ENCODE peak calls at places on chromosomes 2 and 18, in four cellular contexts. One of them, this sample, is unnamed.

GRCh38 chr2:13035866-13036265 is 319.1 kb downstream of the TRIB2 start:
- DNase-seq in IMR-90: no peak
- DNase-seq in AG09309: no peak
- DNase-seq in AG04450: no peak
- DNase-seq in this sample: no peak

GRCh38 chr2:239380831-239381708 is 19.8 kb downstream of the HDAC4 start:
- DNase-seq in IMR-90: no peak
- DNase-seq in AG09309: no peak
- DNase-seq in AG04450: no peak
- DNase-seq in this sample: no peak

GRCh38 chr2:164560181-164560792 is 61.0 kb downstream of the GRB14 start:
- DNase-seq in IMR-90: peak; percentile 16
- DNase-seq in AG09309: peak; percentile 11
- DNase-seq in AG04450: no peak
- DNase-seq in this sample: no peak

GRCh38 chr2:28626891-28627421 is 124.7 kb upstream of the PPP1CB start:
- DNase-seq in IMR-90: peak; percentile 77
- DNase-seq in AG09309: no peak
- DNase-seq in AG04450: peak; percentile 53
- DNase-seq in this sample: no peak

GRCh38 chr18:8706981-8707940 is 1.9 kb downstream of the MTCL1 start:
- DNase-seq in IMR-90: peak; percentile 73
- DNase-seq in AG09309: peak; percentile 39
- DNase-seq in AG04450: no peak
- DNase-seq in this sample: peak; percentile 40

GRCh38 chr2:11344956-11345671 is 678 bp upstream of the ROCK2 start:
- DNase-seq in IMR-90: peak; percentile 69
- DNase-seq in AG09309: peak; percentile 91
- DNase-seq in AG04450: peak; percentile 33
- DNase-seq in this sample: peak; percentile 48

GRCh38 chr18:35513181-35513932 is 15.6 kb upstream of the INO80C start:
- DNase-seq in IMR-90: peak; percentile 54
- DNase-seq in AG09309: peak; percentile 76
- DNase-seq in AG04450: no peak
- DNase-seq in this sample: no peak

GRCh38 chr2:141392517-141393213 is 738.2 kb downstream of the LRP1B start:
- DNase-seq in IMR-90: peak; percentile 88
- DNase-seq in AG09309: peak; percentile 24
- DNase-seq in AG04450: peak; percentile 15
- DNase-seq in this sample: no peak

GRCh38 chr18:10139783-10140410 is 226.1 kb downstream of the VAPA start:
- DNase-seq in IMR-90: peak; percentile 78
- DNase-seq in AG09309: no peak
- DNase-seq in AG04450: no peak
- DNase-seq in this sample: no peak

GRCh38 chr2:36889782-36890181 is 76.6 kb downstream of the STRN start:
- DNase-seq in IMR-90: peak; percentile 99
- DNase-seq in AG09309: peak; percentile 88
- DNase-seq in AG04450: peak; percentile 91
- DNase-seq in this sample: no peak

GRCh38 chr2:54579682-54580349 is 123.7 kb downstream of the SPTBN1 start:
- DNase-seq in IMR-90: no peak
- DNase-seq in AG09309: no peak
- DNase-seq in AG04450: no peak
- DNase-seq in this sample: no peak

GRCh38 chr2:96485350-96485749 is 19.8 kb downstream of the NEURL3 start:
- DNase-seq in IMR-90: no peak
- DNase-seq in AG09309: no peak
- DNase-seq in AG04450: no peak
- DNase-seq in this sample: no peak

GRCh38 chr2:236748801-236749200 is 179.2 kb downstream of the ACKR3 start:
- DNase-seq in IMR-90: no peak
- DNase-seq in AG09309: no peak
- DNase-seq in AG04450: no peak
- DNase-seq in this sample: no peak

GRCh38 chr2:2134037-2134436 is 197.0 kb downstream of the MYT1L start:
- DNase-seq in IMR-90: no peak
- DNase-seq in AG09309: no peak
- DNase-seq in AG04450: no peak
- DNase-seq in this sample: no peak

GRCh38 chr18:32049393-32050161 is 31.0 kb downstream of the RNF125 start:
- DNase-seq in IMR-90: no peak
- DNase-seq in AG09309: no peak
- DNase-seq in AG04450: no peak
- DNase-seq in this sample: no peak

GRCh38 chr2:74497777-74498499 is 1.5 kb downstream of the LBX2 start:
- DNase-seq in IMR-90: no peak
- DNase-seq in AG09309: no peak
- DNase-seq in AG04450: no peak
- DNase-seq in this sample: no peak

GRCh38 chr2:104521247-104521646 is 332.7 kb upstream of the POU3F3 start:
- DNase-seq in IMR-90: no peak
- DNase-seq in AG09309: no peak
- DNase-seq in AG04450: no peak
- DNase-seq in this sample: no peak

GRCh38 chr2:42881732-42882131 is 89.3 kb upstream of the HAAO start:
- DNase-seq in IMR-90: peak; percentile 50
- DNase-seq in AG09309: no peak
- DNase-seq in AG04450: no peak
- DNase-seq in this sample: no peak

GRCh38 chr18:25349926-25350560 is 1.9 kb downstream of the ZNF521 start:
- DNase-seq in IMR-90: peak; percentile 13
- DNase-seq in AG09309: no peak
- DNase-seq in AG04450: no peak
- DNase-seq in this sample: peak; percentile 50

GRCh38 chr2:2839393-2840096 is 508.5 kb upstream of the MYT1L start:
- DNase-seq in IMR-90: no peak
- DNase-seq in AG09309: no peak
- DNase-seq in AG04450: no peak
- DNase-seq in this sample: no peak

GRCh38 chr18:70380915-70381896 is 92.4 kb downstream of the SOCS6 start:
- DNase-seq in IMR-90: no peak
- DNase-seq in AG09309: no peak
- DNase-seq in AG04450: no peak
- DNase-seq in this sample: peak; percentile 42

GRCh38 chr2:156175946-156176345 is 156.6 kb downstream of the NR4A2 start:
- DNase-seq in IMR-90: no peak
- DNase-seq in AG09309: no peak
- DNase-seq in AG04450: no peak
- DNase-seq in this sample: no peak

GRCh38 chr2:156165742-156166141 is 166.8 kb downstream of the NR4A2 start:
- DNase-seq in IMR-90: no peak
- DNase-seq in AG09309: no peak
- DNase-seq in AG04450: no peak
- DNase-seq in this sample: no peak

DNA sequence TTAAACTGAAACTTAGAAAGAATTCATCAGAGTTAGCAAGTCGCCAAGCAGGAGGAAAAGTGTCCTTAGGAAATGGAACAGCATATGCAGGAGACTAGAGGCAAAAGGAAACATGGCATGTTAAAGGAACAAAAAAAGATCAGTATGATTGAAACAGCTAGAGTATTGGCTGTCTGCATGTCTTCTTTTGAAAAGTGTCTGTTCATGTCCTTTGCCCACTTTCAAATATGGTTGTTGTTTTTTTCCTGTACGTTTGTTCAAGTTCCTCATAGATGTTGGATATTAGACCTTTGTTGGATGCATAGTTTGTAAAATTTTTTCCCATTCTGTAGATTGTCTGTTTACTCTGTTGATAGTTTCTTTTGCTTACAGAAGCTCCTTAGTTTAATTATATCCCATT is 161.6 kb downstream of the NR4A2 start:
- DNase-seq in IMR-90: no peak
- DNase-seq in AG09309: no peak
- DNase-seq in AG04450: no peak
- DNase-seq in this sample: no peak
- TF ChIP-seq CTCF in IMR-90: no peak
- TF ChIP-seq CTCF in AG09309: no peak
- TF ChIP-seq CTCF in AG04450: no peak
- TF ChIP-seq CTCF in this sample: no peak

GRCh38 chr2:226607379-226607778 is 192.2 kb downstream of the IRS1 start:
- DNase-seq in IMR-90: peak; percentile 76
- DNase-seq in AG09309: no peak
- DNase-seq in AG04450: no peak
- DNase-seq in this sample: no peak
- TF ChIP-seq CTCF in IMR-90: no peak
- TF ChIP-seq CTCF in AG09309: no peak
- TF ChIP-seq CTCF in AG04450: no peak
- TF ChIP-seq CTCF in this sample: no peak

DNA sequence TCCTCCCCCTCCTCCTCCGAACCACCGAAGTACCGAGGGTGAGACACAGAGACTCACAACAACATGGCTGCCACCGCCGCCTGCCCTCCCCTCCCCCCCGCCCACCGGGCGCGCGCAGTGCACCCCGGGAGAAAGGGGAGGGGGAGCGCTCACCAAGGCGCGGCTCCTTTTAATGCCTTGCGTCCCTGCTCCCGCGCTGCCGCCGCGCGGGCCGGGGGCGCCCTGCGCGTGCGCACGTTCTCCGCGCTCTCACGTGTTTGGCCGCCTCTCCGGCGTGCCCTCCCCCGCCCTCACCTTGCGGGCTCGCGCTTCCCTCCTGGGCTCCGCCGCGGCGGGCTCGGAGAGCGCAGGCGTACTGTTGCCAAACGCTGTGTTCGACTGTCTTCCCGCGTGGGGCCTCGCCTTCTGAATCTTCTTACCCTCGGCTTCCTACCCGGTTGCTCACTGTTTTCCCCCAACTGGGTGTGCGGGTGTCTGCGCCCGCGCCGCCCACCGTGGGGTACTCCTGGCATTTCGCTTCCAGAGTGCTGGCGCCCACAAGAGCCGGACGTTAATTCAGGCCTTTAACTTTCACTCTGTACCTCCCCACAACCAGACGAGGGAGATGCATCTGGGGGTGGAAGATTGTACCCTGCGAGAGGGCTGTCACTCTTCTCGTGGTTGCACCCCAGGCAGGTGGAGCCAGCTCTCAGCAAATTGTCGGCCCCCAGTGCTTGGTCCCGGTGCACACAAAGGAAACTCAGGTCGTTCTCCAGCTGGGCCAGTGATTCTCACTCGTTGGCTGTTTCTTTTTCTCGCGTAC is at the start of gene PUM2:
- DNase-seq in IMR-90: peak; percentile 94
- DNase-seq in AG09309: peak; percentile 79
- DNase-seq in AG04450: peak; percentile 78
- DNase-seq in this sample: peak; percentile 85
- TF ChIP-seq CTCF in IMR-90: no peak
- TF ChIP-seq CTCF in AG09309: no peak
- TF ChIP-seq CTCF in AG04450: no peak
- TF ChIP-seq CTCF in this sample: no peak

GRCh38 chr2:88950010-88950409 is 258.5 kb downstream of the RPIA start:
- DNase-seq in IMR-90: no peak
- DNase-seq in AG09309: no peak
- DNase-seq in AG04450: no peak
- DNase-seq in this sample: no peak
- TF ChIP-seq CTCF in IMR-90: peak; percentile 19
- TF ChIP-seq CTCF in AG09309: peak; percentile 27
- TF ChIP-seq CTCF in AG04450: peak; percentile 34
- TF ChIP-seq CTCF in this sample: no peak

GRCh38 chr18:58557013-58557435 is 71.9 kb downstream of the ALPK2 start:
- DNase-seq in IMR-90: no peak
- DNase-seq in AG09309: no peak
- DNase-seq in AG04450: no peak
- DNase-seq in this sample: no peak

GRCh38 chr18:58562146-58562998 is 66.5 kb downstream of the ALPK2 start:
- DNase-seq in IMR-90: peak; percentile 28
- DNase-seq in AG09309: no peak
- DNase-seq in AG04450: no peak
- DNase-seq in this sample: no peak

GRCh38 chr18:58556333-58557012 is 72.4 kb downstream of the ALPK2 start:
- DNase-seq in IMR-90: no peak
- DNase-seq in AG09309: no peak
- DNase-seq in AG04450: no peak
- DNase-seq in this sample: no peak

GRCh38 chr18:58559427-58560186 is 69.3 kb downstream of the ALPK2 start:
- DNase-seq in IMR-90: peak; percentile 52
- DNase-seq in AG09309: no peak
- DNase-seq in AG04450: no peak
- DNase-seq in this sample: no peak

GRCh38 chr18:58558514-58558913 is 70.4 kb downstream of the ALPK2 start:
- DNase-seq in IMR-90: peak; percentile 31
- DNase-seq in AG09309: no peak
- DNase-seq in AG04450: no peak
- DNase-seq in this sample: no peak
- TF ChIP-seq CTCF in IMR-90: no peak
- TF ChIP-seq CTCF in AG09309: no peak
- TF ChIP-seq CTCF in AG04450: peak; percentile 1
- TF ChIP-seq CTCF in this sample: no peak

DNA sequence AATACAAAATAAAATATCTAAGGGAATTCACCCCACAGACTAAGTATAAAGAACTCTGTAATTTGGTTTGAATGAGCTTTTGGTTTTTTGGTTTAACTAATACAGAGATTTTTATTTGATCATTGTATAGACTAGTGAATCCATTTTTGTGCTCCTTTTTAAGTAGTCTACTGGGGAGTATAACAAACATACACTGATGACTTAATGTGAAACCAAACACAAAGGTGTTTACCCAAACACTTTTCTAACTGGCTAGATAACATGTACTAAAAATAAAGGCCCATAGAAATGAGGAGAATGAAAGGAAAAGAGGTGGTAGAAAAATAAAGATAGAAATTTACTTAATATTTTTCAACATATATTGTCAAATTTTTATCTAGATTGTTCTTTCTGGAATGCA is 146.0 kb downstream of the NRXN1 start:
- DNase-seq in IMR-90: no peak
- DNase-seq in AG09309: no peak
- DNase-seq in AG04450: no peak
- DNase-seq in this sample: no peak
- TF ChIP-seq CTCF in IMR-90: no peak
- TF ChIP-seq CTCF in AG09309: no peak
- TF ChIP-seq CTCF in AG04450: no peak
- TF ChIP-seq CTCF in this sample: no peak

GRCh38 chr2:20584637-20585321 is 66.1 kb downstream of the HS1BP3 start:
- DNase-seq in IMR-90: peak; percentile 99
- DNase-seq in AG09309: peak; percentile 88
- DNase-seq in AG04450: peak; percentile 98
- DNase-seq in this sample: no peak

GRCh38 chr2:20585710-20586378 is 65.1 kb downstream of the HS1BP3 start:
- DNase-seq in IMR-90: no peak
- DNase-seq in AG09309: no peak
- DNase-seq in AG04450: no peak
- DNase-seq in this sample: no peak

GRCh38 chr2:20586379-20586715 is 64.6 kb downstream of the HS1BP3 start:
- DNase-seq in IMR-90: no peak
- DNase-seq in AG09309: no peak
- DNase-seq in AG04450: no peak
- DNase-seq in this sample: no peak

GRCh38 chr2:20584045-20584636 is 66.8 kb downstream of the HS1BP3 start:
- DNase-seq in IMR-90: no peak
- DNase-seq in AG09309: no peak
- DNase-seq in AG04450: peak; percentile 49
- DNase-seq in this sample: no peak

GRCh38 chr2:20585351-20585709 is 65.6 kb downstream of the HS1BP3 start:
- DNase-seq in IMR-90: no peak
- DNase-seq in AG09309: no peak
- DNase-seq in AG04450: no peak
- DNase-seq in this sample: no peak
- TF ChIP-seq CTCF in IMR-90: no peak
- TF ChIP-seq CTCF in AG09309: no peak
- TF ChIP-seq CTCF in AG04450: no peak
- TF ChIP-seq CTCF in this sample: no peak